ENCODE peak calls at places on chromosomes 12 and 14, in five cellular contexts. C is mucosa of gallbladder; H is small intestine; U is GM04504; E is stimulated activated CD8-positive, alpha-beta memory T cell treated with anti-CD3 and anti-CD28 coated beads, Interleukin-15, amount 100 ng/mL, for 48 hours. Z is an unnamed sample.

GRCh38 chr14:65502676-65503124 is 90.2 kb downstream of the FUT8 start:
- DNase-seq in H (no peak), U (no peak), C (no peak), E (no peak), Z (no peak)

GRCh38 chr14:36055052-36055378 is 121.5 kb downstream of the PTCSC3 start:
- DNase-seq in E (no peak), H (no peak), U (no peak), C (no peak), Z (no peak)

GRCh38 chr14:67411820-67412421 is at the start of gene PLEK2:
- DNase-seq in C (peak), E (peak), H (peak), U (peak), Z (peak)

GRCh38 chr14:76829650-76830421 is 3.6 kb downstream of the LRRC74A start:
- DNase-seq in C (no peak), H (no peak), E (no peak), U (no peak), Z (no peak)

GRCh38 chr12:82708507-82708906 is 21.8 kb downstream of the TMTC2 start:
- DNase-seq in U (no peak), E (no peak), H (no peak), C (peak), Z (no peak)

GRCh38 chr12:85996280-85996679 is 122.2 kb downstream of the NTS start:
- DNase-seq in U (no peak), H (no peak), E (no peak), C (no peak), Z (no peak)

GRCh38 chr12:52121848-52122838 is 42.6 kb downstream of the SMIM41 start:
- DNase-seq in E (peak), C (peak), U (no peak), H (peak), Z (peak)

GRCh38 chr12:66664076-66664475 is 14.8 kb downstream of the GRIP1 start:
- DNase-seq in E (no peak), U (no peak), C (no peak), H (no peak), Z (no peak)

GRCh38 chr12:110245278-110245868 is 35.7 kb upstream of the ATP2A2 start:
- DNase-seq in H (peak), C (peak), E (peak), U (no peak), Z (peak)

GRCh38 chr14:90785474-90785873 is 30.8 kb downstream of the TTC7B start:
- DNase-seq in H (no peak), C (peak), U (no peak), E (no peak), Z (no peak)

GRCh38 chr14:52286659-52287649 is 19.5 kb downstream of the PTGDR start:
- DNase-seq in U (no peak), H (no peak), E (no peak), C (no peak), Z (no peak)

GRCh38 chr12:100982511-100983183 is 188.1 kb downstream of the ANO4 start:
- DNase-seq in E (no peak), C (no peak), H (peak), U (no peak), Z (no peak)

GRCh38 chr12:109827566-109828550 is 5.3 kb downstream of the TRPV4 start:
- DNase-seq in H (no peak), E (no peak), U (no peak), C (peak), Z (no peak)

GRCh38 chr12:14833952-14834351 is 9.4 kb downstream of the ART4 start:
- DNase-seq in E (no peak), U (no peak), H (no peak), C (no peak), Z (no peak)

GRCh38 chr12:94571556-94571955 is 78.8 kb downstream of the TMCC3 start:
- DNase-seq in C (peak), H (peak), E (no peak), U (no peak), Z (no peak)

GRCh38 chr14:89228921-89229639 is 188.0 kb downstream of the FOXN3 start:
- DNase-seq in U (no peak), E (no peak), H (no peak), C (no peak), Z (no peak)

GRCh38 chr12:3046441-3047200 is 30.6 kb upstream of the TSPAN9 start:
- DNase-seq in H (no peak), U (no peak), C (peak), E (no peak), Z (no peak)

GRCh38 chr12:5171701-5172100 is 128.0 kb downstream of the KCNA5 start:
- DNase-seq in H (peak), E (no peak), U (no peak), C (peak), Z (no peak)

GRCh38 chr14:69854598-69854997 is 24.6 kb upstream of the SMOC1 start:
- DNase-seq in H (no peak), U (no peak), C (no peak), E (no peak), Z (no peak)

GRCh38 chr12:100267603-100268281 is 765 bp downstream of the SCYL2 start:
- DNase-seq in U (no peak), C (no peak), E (no peak), H (peak), Z (peak)

GRCh38 chr12:53205747-53206146 is 1.3 kb downstream of the ITGB7 start:
- DNase-seq in C (no peak), H (peak), U (peak), E (peak), Z (peak)

GRCh38 chr12:56431850-56432249 is 17.4 kb downstream of the TIMELESS start:
- DNase-seq in C (no peak), U (no peak), E (no peak), H (no peak), Z (no peak)

GRCh38 chr12:119415714-119416113 is 81.2 kb downstream of the CCDC60 start:
- DNase-seq in U (no peak), C (no peak), E (no peak), H (peak), Z (no peak)

GRCh38 chr14:56686416-56686815 is 106.8 kb downstream of the TMEM260 start:
- DNase-seq in E (no peak), C (no peak), U (no peak), H (no peak), Z (no peak)

GRCh38 chr14:29773990-29774389 is 153.7 kb downstream of the PRKD1 start:
- DNase-seq in H (no peak), E (no peak), C (no peak), U (no peak), Z (no peak)

GRCh38 chr12:124160102-124160501 is 134.8 kb upstream of the RFLNA start:
- DNase-seq in E (no peak), C (no peak), U (no peak), H (no peak), Z (no peak)

GRCh38 chr12:27309995-27310315 is 22.7 kb upstream of the BMAL2 start:
- DNase-seq in E (no peak), C (no peak), U (no peak), H (no peak), Z (no peak)

GRCh38 chr14:75461303-75461702 is 33.5 kb downstream of the JDP2 start:
- DNase-seq in U (no peak), C (no peak), E (no peak), H (no peak), Z (no peak)

GRCh38 chr12:5428332-5429221 is 3.3 kb upstream of the NTF3 start:
- DNase-seq in H (peak), C (no peak), E (no peak), U (no peak), Z (no peak)

GRCh38 chr12:12008931-12009611 is 61.7 kb upstream of the BCL2L14 start:
- DNase-seq in H (no peak), E (no peak), U (no peak), C (no peak), Z (peak)

GRCh38 chr12:92987846-92988621 is 58.9 kb upstream of the EEA1 start:
- DNase-seq in H (no peak), C (no peak), U (no peak), E (peak), Z (peak)

GRCh38 chr12:13882176-13882575 is 99.2 kb downstream of the GRIN2B start:
- DNase-seq in E (no peak), U (no peak), C (no peak), H (no peak), Z (no peak)

GRCh38 chr12:49706351-49707126 is 666 bp downstream of the FMNL3 start:
- DNase-seq in U (no peak), C (peak), H (no peak), E (no peak), Z (peak)

GRCh38 chr12:118553856-118554504 is 177.6 kb downstream of the SUDS3 start:
- DNase-seq in E (no peak), H (no peak), C (no peak), U (no peak), Z (no peak)

GRCh38 chr12:115687094-115687493 is 590.4 kb downstream of the MED13L start:
- DNase-seq in E (no peak), U (no peak), H (peak), C (no peak), Z (no peak)

GRCh38 chr14:32657081-32657480 is 281.6 kb upstream of the NPAS3 start:
- DNase-seq in H (no peak), E (no peak), U (peak), C (peak), Z (no peak)

GRCh38 chr14:95216013-95216412 is 58.7 kb upstream of the DICER1 start:
- DNase-seq in H (no peak), C (no peak), U (no peak), E (no peak), Z (no peak)

Z was measured in activated naive CD8-positive, alpha-beta T cell treated with anti-CD3 and anti-CD28 coated beads, Interleukin-2, amount 50 U/mL, for 24 hours.